ENCODE peak calls at places on chromosome 11, in ten cellular contexts. One of them, this sample, is unnamed.

GRCh38 chr11:106473089-106473722 is 395.7 kb downstream of the AASDHPPT start:
- DNase-seq in ascending aorta: no peak
- DNase-seq in CD8-positive, alpha-beta T cell: no peak
- DNase-seq in fibroblast of the aortic adventitia: peak
- DNase-seq in AG04449: no peak
- DNase-seq in psoas muscle: no peak
- DNase-seq in GM13977: no peak
- DNase-seq in mucosa of descending colon: no peak
- DNase-seq in cardiac fibroblast: peak
- DNase-seq in Peyer's patch: no peak
- DNase-seq in this sample: no peak

GRCh38 chr11:9574806-9575530 is 1.5 kb downstream of the WEE1 start:
- DNase-seq in Peyer's patch: peak
- DNase-seq in psoas muscle: peak
- DNase-seq in GM13977: no peak
- DNase-seq in AG04449: no peak
- DNase-seq in ascending aorta: no peak
- DNase-seq in fibroblast of the aortic adventitia: peak
- DNase-seq in CD8-positive, alpha-beta T cell: peak
- DNase-seq in mucosa of descending colon: peak
- DNase-seq in cardiac fibroblast: peak
- DNase-seq in this sample: peak

GRCh38 chr11:197741-198235 is 4.9 kb downstream of the SCGB1C1 start:
- DNase-seq in mucosa of descending colon: no peak
- DNase-seq in CD8-positive, alpha-beta T cell: no peak
- DNase-seq in psoas muscle: no peak
- DNase-seq in GM13977: no peak
- DNase-seq in Peyer's patch: no peak
- DNase-seq in cardiac fibroblast: no peak
- DNase-seq in ascending aorta: no peak
- DNase-seq in AG04449: no peak
- DNase-seq in fibroblast of the aortic adventitia: no peak
- DNase-seq in this sample: no peak

GRCh38 chr11:82365351-82365750 is 368.3 kb downstream of the FAM181B start:
- DNase-seq in Peyer's patch: no peak
- DNase-seq in mucosa of descending colon: no peak
- DNase-seq in GM13977: no peak
- DNase-seq in psoas muscle: no peak
- DNase-seq in fibroblast of the aortic adventitia: no peak
- DNase-seq in cardiac fibroblast: no peak
- DNase-seq in CD8-positive, alpha-beta T cell: no peak
- DNase-seq in AG04449: no peak
- DNase-seq in ascending aorta: no peak
- DNase-seq in this sample: no peak

GRCh38 chr11:17643506-17644405 is 75.6 kb upstream of the MYOD1 start:
- DNase-seq in Peyer's patch: no peak
- DNase-seq in ascending aorta: no peak
- DNase-seq in CD8-positive, alpha-beta T cell: no peak
- DNase-seq in psoas muscle: no peak
- DNase-seq in fibroblast of the aortic adventitia: no peak
- DNase-seq in GM13977: peak
- DNase-seq in AG04449: no peak
- DNase-seq in mucosa of descending colon: no peak
- DNase-seq in cardiac fibroblast: no peak
- DNase-seq in this sample: peak

GRCh38 chr11:134878785-134879184 is 466.7 kb upstream of the B3GAT1 start:
- DNase-seq in mucosa of descending colon: no peak
- DNase-seq in ascending aorta: no peak
- DNase-seq in psoas muscle: no peak
- DNase-seq in CD8-positive, alpha-beta T cell: no peak
- DNase-seq in Peyer's patch: no peak
- DNase-seq in GM13977: no peak
- DNase-seq in cardiac fibroblast: no peak
- DNase-seq in fibroblast of the aortic adventitia: no peak
- DNase-seq in AG04449: no peak
- DNase-seq in this sample: no peak

GRCh38 chr11:8601376-8602133 is 7.5 kb upstream of the STK33 start:
- DNase-seq in ascending aorta: no peak
- DNase-seq in GM13977: no peak
- DNase-seq in CD8-positive, alpha-beta T cell: no peak
- DNase-seq in psoas muscle: no peak
- DNase-seq in Peyer's patch: no peak
- DNase-seq in mucosa of descending colon: no peak
- DNase-seq in fibroblast of the aortic adventitia: no peak
- DNase-seq in cardiac fibroblast: peak
- DNase-seq in AG04449: no peak
- DNase-seq in this sample: no peak

GRCh38 chr11:75029836-75030631 is 41.3 kb downstream of the NEU3 start:
- DNase-seq in GM13977: no peak
- DNase-seq in Peyer's patch: no peak
- DNase-seq in CD8-positive, alpha-beta T cell: no peak
- DNase-seq in mucosa of descending colon: no peak
- DNase-seq in fibroblast of the aortic adventitia: no peak
- DNase-seq in ascending aorta: no peak
- DNase-seq in AG04449: no peak
- DNase-seq in psoas muscle: no peak
- DNase-seq in cardiac fibroblast: no peak
- DNase-seq in this sample: no peak

GRCh38 chr11:124740277-124740882 is 638 bp downstream of the NRGN start:
- DNase-seq in fibroblast of the aortic adventitia: peak
- DNase-seq in cardiac fibroblast: peak
- DNase-seq in AG04449: no peak
- DNase-seq in mucosa of descending colon: peak
- DNase-seq in ascending aorta: no peak
- DNase-seq in Peyer's patch: peak
- DNase-seq in GM13977: peak
- DNase-seq in psoas muscle: no peak
- DNase-seq in CD8-positive, alpha-beta T cell: peak
- DNase-seq in this sample: peak

GRCh38 chr11:95134491-95134890 is 44.8 kb downstream of the ENDOD1 start:
- DNase-seq in ascending aorta: no peak
- DNase-seq in cardiac fibroblast: peak
- DNase-seq in mucosa of descending colon: no peak
- DNase-seq in GM13977: no peak
- DNase-seq in fibroblast of the aortic adventitia: peak
- DNase-seq in Peyer's patch: no peak
- DNase-seq in psoas muscle: no peak
- DNase-seq in CD8-positive, alpha-beta T cell: no peak
- DNase-seq in AG04449: no peak
- DNase-seq in this sample: no peak

GRCh38 chr11:126039485-126040271 is 23.0 kb downstream of the CDON start:
- DNase-seq in psoas muscle: no peak
- DNase-seq in Peyer's patch: no peak
- DNase-seq in AG04449: no peak
- DNase-seq in cardiac fibroblast: no peak
- DNase-seq in ascending aorta: no peak
- DNase-seq in mucosa of descending colon: no peak
- DNase-seq in GM13977: no peak
- DNase-seq in CD8-positive, alpha-beta T cell: no peak
- DNase-seq in fibroblast of the aortic adventitia: no peak
- DNase-seq in this sample: no peak

GRCh38 chr11:44840526-44840925 is 110.2 kb downstream of the TP53I11 start:
- DNase-seq in mucosa of descending colon: no peak
- DNase-seq in CD8-positive, alpha-beta T cell: no peak
- DNase-seq in AG04449: no peak
- DNase-seq in ascending aorta: no peak
- DNase-seq in cardiac fibroblast: no peak
- DNase-seq in Peyer's patch: no peak
- DNase-seq in fibroblast of the aortic adventitia: no peak
- DNase-seq in psoas muscle: no peak
- DNase-seq in GM13977: no peak
- DNase-seq in this sample: no peak

DNA sequence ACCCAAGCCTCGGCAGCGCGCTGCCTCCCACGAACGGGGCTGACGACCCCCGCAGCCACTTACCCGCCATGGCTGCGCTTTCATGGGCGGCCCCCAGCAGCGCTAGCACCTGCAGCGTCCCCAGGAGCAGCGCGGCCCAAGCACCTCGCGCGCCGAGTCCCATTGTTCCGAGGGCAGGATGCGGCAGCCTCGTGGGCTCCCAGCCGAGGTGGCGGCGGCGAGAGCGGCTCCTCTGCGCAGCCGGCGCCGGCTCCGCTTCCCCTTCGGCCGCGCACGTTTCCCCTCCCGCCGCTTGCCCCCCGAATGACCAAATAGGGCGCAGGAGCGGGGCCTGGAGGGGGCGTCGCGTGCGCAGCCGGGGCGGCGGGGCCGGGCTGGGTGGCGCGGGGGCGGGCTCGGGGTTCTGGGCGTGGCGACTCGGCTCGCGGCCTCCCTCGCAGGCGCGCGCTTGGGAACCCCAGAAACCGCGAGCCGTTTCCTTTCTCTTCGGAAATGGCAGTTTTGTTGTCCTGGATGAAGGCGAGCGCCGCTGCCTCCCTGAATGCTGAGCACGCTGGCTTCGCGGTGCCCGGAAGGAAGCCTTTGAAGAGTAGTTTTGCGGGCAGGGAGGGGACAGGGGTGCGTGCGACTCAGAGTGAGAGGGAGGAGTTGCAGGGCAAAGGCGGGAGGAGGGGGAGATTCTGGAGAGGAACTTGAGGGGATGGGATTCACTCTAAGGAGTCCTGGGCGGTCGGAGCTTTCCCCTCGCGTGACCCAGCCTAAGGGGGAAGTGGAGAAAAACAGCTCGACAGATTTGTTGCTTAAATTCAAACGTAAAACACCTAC is at the start of gene TMEM123:
- DNase-seq in CD8-positive, alpha-beta T cell: peak
- DNase-seq in mucosa of descending colon: peak
- DNase-seq in psoas muscle: peak
- DNase-seq in GM13977: peak
- DNase-seq in fibroblast of the aortic adventitia: peak
- DNase-seq in ascending aorta: peak
- DNase-seq in cardiac fibroblast: peak
- DNase-seq in AG04449: no peak
- DNase-seq in Peyer's patch: peak
- DNase-seq in this sample: peak
- TF ChIP-seq CTCF in CD8-positive, alpha-beta T cell: no peak
- TF ChIP-seq CTCF in mucosa of descending colon: no peak
- TF ChIP-seq CTCF in psoas muscle: no peak
- TF ChIP-seq CTCF in GM13977: peak
- TF ChIP-seq CTCF in fibroblast of the aortic adventitia: no peak
- TF ChIP-seq CTCF in ascending aorta: no peak
- TF ChIP-seq CTCF in cardiac fibroblast: no peak
- TF ChIP-seq CTCF in AG04449: no peak
- TF ChIP-seq CTCF in Peyer's patch: no peak
- TF ChIP-seq CTCF in this sample: peak

DNA sequence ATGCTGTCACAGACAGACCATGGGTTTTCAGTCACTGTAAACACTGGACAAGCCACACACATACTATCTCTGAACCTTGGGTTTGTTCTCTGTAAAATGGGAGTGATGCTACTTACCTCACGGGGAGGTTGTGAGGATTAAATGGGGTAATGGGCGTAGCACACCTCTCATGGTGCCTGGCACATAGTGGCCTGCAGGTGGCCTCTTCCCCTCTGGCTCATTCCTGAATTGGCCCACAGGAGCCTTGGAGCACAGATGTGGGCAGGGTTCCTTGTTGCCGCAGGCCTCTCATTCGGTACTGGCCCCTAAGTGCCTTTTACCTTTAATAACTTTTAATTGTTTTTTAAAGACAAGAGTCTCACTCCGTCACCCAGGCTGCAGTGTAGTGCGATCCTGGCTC is 11.7 kb downstream of the MICAL2 start:
- DNase-seq in cardiac fibroblast: no peak
- DNase-seq in ascending aorta: peak
- DNase-seq in CD8-positive, alpha-beta T cell: no peak
- DNase-seq in mucosa of descending colon: no peak
- DNase-seq in Peyer's patch: no peak
- DNase-seq in psoas muscle: no peak
- DNase-seq in GM13977: no peak
- DNase-seq in AG04449: no peak
- DNase-seq in fibroblast of the aortic adventitia: no peak
- DNase-seq in this sample: no peak
- TF ChIP-seq CTCF in cardiac fibroblast: peak
- TF ChIP-seq CTCF in ascending aorta: peak
- TF ChIP-seq CTCF in CD8-positive, alpha-beta T cell: no peak
- TF ChIP-seq CTCF in mucosa of descending colon: no peak
- TF ChIP-seq CTCF in Peyer's patch: peak
- TF ChIP-seq CTCF in psoas muscle: peak
- TF ChIP-seq CTCF in GM13977: peak
- TF ChIP-seq CTCF in AG04449: peak
- TF ChIP-seq CTCF in fibroblast of the aortic adventitia: peak
- TF ChIP-seq CTCF in this sample: peak

GRCh38 chr11:85277693-85278092 is 349.5 kb downstream of the DLG2 start:
- DNase-seq in cardiac fibroblast: no peak
- DNase-seq in mucosa of descending colon: no peak
- DNase-seq in CD8-positive, alpha-beta T cell: no peak
- DNase-seq in psoas muscle: no peak
- DNase-seq in fibroblast of the aortic adventitia: no peak
- DNase-seq in AG04449: no peak
- DNase-seq in Peyer's patch: no peak
- DNase-seq in ascending aorta: no peak
- DNase-seq in GM13977: no peak
- DNase-seq in this sample: no peak

GRCh38 chr11:85281550-85281949 is 345.6 kb downstream of the DLG2 start:
- DNase-seq in Peyer's patch: no peak
- DNase-seq in AG04449: no peak
- DNase-seq in GM13977: no peak
- DNase-seq in cardiac fibroblast: no peak
- DNase-seq in CD8-positive, alpha-beta T cell: no peak
- DNase-seq in psoas muscle: no peak
- DNase-seq in fibroblast of the aortic adventitia: no peak
- DNase-seq in mucosa of descending colon: no peak
- DNase-seq in ascending aorta: no peak
- DNase-seq in this sample: no peak

GRCh38 chr11:85279267-85279666 is 347.9 kb downstream of the DLG2 start:
- DNase-seq in fibroblast of the aortic adventitia: no peak
- DNase-seq in cardiac fibroblast: no peak
- DNase-seq in AG04449: no peak
- DNase-seq in Peyer's patch: no peak
- DNase-seq in mucosa of descending colon: no peak
- DNase-seq in GM13977: no peak
- DNase-seq in ascending aorta: no peak
- DNase-seq in CD8-positive, alpha-beta T cell: no peak
- DNase-seq in psoas muscle: no peak
- DNase-seq in this sample: no peak
- TF ChIP-seq CTCF in fibroblast of the aortic adventitia: no peak
- TF ChIP-seq CTCF in cardiac fibroblast: no peak
- TF ChIP-seq CTCF in AG04449: no peak
- TF ChIP-seq CTCF in Peyer's patch: no peak
- TF ChIP-seq CTCF in mucosa of descending colon: no peak
- TF ChIP-seq CTCF in GM13977: no peak
- TF ChIP-seq CTCF in ascending aorta: no peak
- TF ChIP-seq CTCF in CD8-positive, alpha-beta T cell: no peak
- TF ChIP-seq CTCF in psoas muscle: no peak
- TF ChIP-seq CTCF in this sample: no peak

DNA sequence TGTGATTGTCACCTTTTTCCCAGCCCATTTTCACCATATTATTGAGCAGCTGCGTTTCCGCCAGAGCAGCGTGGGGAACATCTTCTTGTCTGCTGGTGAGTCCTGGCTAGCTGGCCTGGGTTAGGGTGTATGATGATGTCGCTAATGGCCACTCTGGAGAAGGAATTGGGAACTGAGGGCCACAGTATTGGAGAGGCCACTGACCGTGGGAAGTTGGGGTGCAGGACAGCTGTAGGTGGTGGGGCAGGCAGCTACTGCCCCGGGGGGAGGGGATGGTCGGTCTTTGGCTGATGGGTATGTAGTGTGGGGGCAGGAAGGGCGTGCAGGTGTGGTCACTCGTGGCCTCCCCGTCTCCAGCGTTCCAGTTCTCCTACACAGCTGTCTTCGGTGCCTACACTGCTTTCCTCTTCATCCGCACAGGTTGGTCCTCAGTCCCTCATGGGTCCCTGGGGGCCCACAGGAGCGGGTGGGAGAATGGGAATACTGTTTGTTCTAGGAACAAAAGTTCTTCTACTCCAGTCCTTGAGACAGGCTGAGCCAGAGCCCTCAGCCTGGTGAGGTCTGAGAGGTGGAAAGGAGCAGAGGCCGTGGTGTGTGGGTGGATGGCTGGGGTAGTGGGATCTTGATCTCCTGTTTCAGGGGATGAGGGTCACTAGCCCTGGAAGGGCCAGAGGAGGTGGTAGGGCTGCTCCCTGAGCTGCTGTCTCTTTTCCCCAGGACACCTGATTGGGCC is 2.1 kb downstream of the RCE1 start:
- DNase-seq in psoas muscle: peak
- DNase-seq in Peyer's patch: no peak
- DNase-seq in cardiac fibroblast: no peak
- DNase-seq in ascending aorta: no peak
- DNase-seq in GM13977: no peak
- DNase-seq in AG04449: no peak
- DNase-seq in mucosa of descending colon: peak
- DNase-seq in CD8-positive, alpha-beta T cell: no peak
- DNase-seq in fibroblast of the aortic adventitia: no peak
- DNase-seq in this sample: no peak
- TF ChIP-seq CTCF in psoas muscle: no peak
- TF ChIP-seq CTCF in Peyer's patch: no peak
- TF ChIP-seq CTCF in cardiac fibroblast: no peak
- TF ChIP-seq CTCF in ascending aorta: no peak
- TF ChIP-seq CTCF in GM13977: no peak
- TF ChIP-seq CTCF in AG04449: no peak
- TF ChIP-seq CTCF in mucosa of descending colon: no peak
- TF ChIP-seq CTCF in CD8-positive, alpha-beta T cell: no peak
- TF ChIP-seq CTCF in fibroblast of the aortic adventitia: no peak
- TF ChIP-seq CTCF in this sample: no peak